ENCODE peak calls at places on chromosomes 4 and X, in eight cellular contexts. C is HFF-Myc, A is mammary epithelial cell, D is neural crest cell, T is PC-9, J is astrocyte of the spinal cord, Y is endothelial cell, U is BJ. Q is an unnamed sample.

GRCh38 chr4:63607186-63607872 is 801.9 kb downstream of the TECRL start:
- DNase-seq in Y (no peak), A (no peak), J (no peak), D (no peak), U (no peak), C (no peak), T (no peak), Q (no peak)

GRCh38 chr4:122898370-122899150 is 23.8 kb downstream of the NUDT6 start:
- DNase-seq in A (peak), U (peak), Y (no peak), D (no peak), C (peak), T (peak), J (peak), Q (no peak)

GRCh38 chr4:1797861-1798529 is 4.9 kb downstream of the FGFR3 start:
- DNase-seq in A (no peak), U (no peak), Y (no peak), J (no peak), D (no peak), T (no peak), C (no peak), Q (no peak)

GRCh38 chrX:151902813-151903591 is 9.7 kb upstream of the MAGEA4 start:
- DNase-seq in J (peak), C (peak), D (no peak), Y (peak), A (peak), U (peak), T (peak), Q (no peak)

GRCh38 chr4:140628016-140628415 is 59.3 kb upstream of the UCP1 start:
- DNase-seq in U (no peak), Y (no peak), D (no peak), T (no peak), J (no peak), C (no peak), A (peak), Q (no peak)

GRCh38 chr4:170047774-170048354 is 21.7 kb upstream of the MFAP3L start:
- DNase-seq in A (peak), U (no peak), J (peak), T (peak), Y (peak), D (peak), C (peak), Q (peak)

GRCh38 chr4:150257338-150257737 is 179.1 kb downstream of the DCLK2 start:
- DNase-seq in A (no peak), Y (no peak), D (no peak), C (no peak), U (no peak), T (no peak), J (no peak), Q (no peak)

GRCh38 chrX:42992199-42992943 is 214.4 kb upstream of the PPP1R2C start:
- DNase-seq in T (no peak), Y (no peak), U (no peak), J (peak), C (no peak), A (peak), D (no peak), Q (no peak)

GRCh38 chrX:57678686-57679428 is 1.2 kb downstream of the NLRP2B start:
- DNase-seq in J (no peak), Y (no peak), C (no peak), U (no peak), A (no peak), D (no peak), T (no peak), Q (no peak)

GRCh38 chrX:38561126-38561868 is at the start of gene TSPAN7:
- DNase-seq in T (no peak), Y (peak), J (peak), D (peak), A (peak), U (no peak), C (no peak), Q (peak)

GRCh38 chr4:24266951-24267577 is 317.3 kb downstream of the DHX15 start:
- DNase-seq in C (no peak), Y (no peak), D (no peak), J (peak), A (no peak), U (peak), T (no peak), Q (no peak)

GRCh38 chrX:1427756-1428155 is 25.0 kb downstream of the ASMTL start:
- DNase-seq in Y (no peak), T (no peak), D (no peak), U (no peak), J (no peak), C (no peak), A (no peak), Q (no peak)

GRCh38 chrX:1784773-1785172 is 169.9 kb downstream of the ASMT start:
- DNase-seq in D (no peak), U (no peak), C (no peak), J (no peak), A (no peak), Y (no peak), T (no peak), Q (no peak)

GRCh38 chr4:25410820-25411529 is 33.9 kb downstream of the ANAPC4 start:
- DNase-seq in U (no peak), A (no peak), C (no peak), T (no peak), J (no peak), Y (no peak), D (no peak), Q (no peak)

GRCh38 chrX:78625292-78625909 is 33.7 kb downstream of the RTL3 start:
- DNase-seq in Y (no peak), D (no peak), J (no peak), U (no peak), C (no peak), A (no peak), T (no peak), Q (no peak)

GRCh38 chrX:134026732-134027311 is 41.4 kb upstream of the GPC3 start:
- DNase-seq in D (peak), C (no peak), U (no peak), A (peak), Y (peak), J (peak), T (peak), Q (peak)

GRCh38 chr4:2393353-2394270 is 24.8 kb downstream of the ZFYVE28 start:
- DNase-seq in D (no peak), J (no peak), T (peak), U (no peak), C (no peak), A (no peak), Y (no peak), Q (peak)

GRCh38 chrX:50470103-50471031 is at the start of gene DGKK:
- DNase-seq in Y (peak), U (no peak), J (no peak), D (peak), A (no peak), C (no peak), T (no peak), Q (peak)

GRCh38 chr4:47061435-47061834 is 30.1 kb downstream of the GABRB1 start:
- DNase-seq in J (peak), T (no peak), U (no peak), Y (no peak), D (no peak), A (no peak), C (no peak), Q (no peak)

GRCh38 chrX:154004315-154004714 is 15.4 kb downstream of the IRAK1 start:
- DNase-seq in A (no peak), U (no peak), Y (no peak), C (no peak), D (no peak), T (no peak), J (no peak), Q (no peak)

GRCh38 chr4:42074294-42074693 is 78.2 kb downstream of the BEND4 start:
- DNase-seq in C (no peak), T (no peak), U (no peak), D (no peak), A (no peak), Y (no peak), J (no peak), Q (no peak)

GRCh38 chr4:100106982-100107381 is 83.3 kb downstream of the DDIT4L start:
- DNase-seq in C (no peak), T (no peak), U (no peak), J (no peak), Y (no peak), A (no peak), D (no peak), Q (peak)

GRCh38 chrX:154734101-154734781 is 16.6 kb downstream of the GAB3 start:
- DNase-seq in D (no peak), A (peak), T (no peak), C (no peak), Y (no peak), U (no peak), J (peak), Q (no peak)

GRCh38 chr4:24999392-25000104 is 31.2 kb downstream of the LGI2 start:
- DNase-seq in U (no peak), D (no peak), Y (no peak), A (no peak), J (no peak), T (no peak), C (no peak), Q (no peak)

GRCh38 chr4:120080533-120080932 is 13.9 kb upstream of the MAD2L1 start:
- DNase-seq in C (no peak), Y (no peak), D (no peak), J (no peak), T (no peak), A (no peak), U (no peak), Q (no peak)

GRCh38 chr4:145333786-145334185 is 147.9 kb upstream of the SMAD1 start:
- DNase-seq in C (no peak), D (no peak), U (no peak), T (no peak), J (no peak), A (no peak), Y (no peak), Q (no peak)

GRCh38 chr4:117700111-117700892 is 334.0 kb upstream of the NDST3 start:
- DNase-seq in D (no peak), T (no peak), Y (no peak), U (no peak), A (peak), J (no peak), C (no peak), Q (no peak)

GRCh38 chrX:78712381-78712780 is 35.1 kb upstream of the LPAR4 start:
- DNase-seq in J (no peak), T (no peak), C (no peak), D (no peak), A (no peak), Y (no peak), U (no peak), Q (no peak)

GRCh38 chr4:152957437-152958185 is 21.5 kb downstream of the FHDC1 start:
- DNase-seq in C (no peak), Y (no peak), U (no peak), J (no peak), D (no peak), T (no peak), A (no peak), Q (no peak)

GRCh38 chrX:40009462-40009851 is 88.3 kb downstream of the BCOR start:
- DNase-seq in T (no peak), U (no peak), A (no peak), D (no peak), J (no peak), Y (no peak), C (no peak), Q (no peak)

GRCh38 chr4:111722321-111722720 is 422.9 kb upstream of the FAM241A start:
- DNase-seq in C (no peak), A (no peak), D (no peak), Y (no peak), U (no peak), J (no peak), T (no peak), Q (no peak)

GRCh38 chr4:127634181-127634580 is 1.4 kb downstream of the INTU start:
- DNase-seq in C (no peak), D (no peak), U (no peak), J (peak), Y (no peak), A (no peak), T (no peak), Q (no peak)

GRCh38 chr4:180587379-180587778 is 1655.8 kb upstream of the TENM3 start:
- DNase-seq in U (no peak), C (no peak), Y (no peak), J (no peak), T (no peak), D (no peak), A (no peak), Q (no peak)
- TF ChIP-seq CTCF in U (no peak), C (no peak), Y (no peak), J (no peak), T (no peak), D (no peak), A (no peak), Q (no peak)

GRCh38 chr4:74056858-74057562 is 18.5 kb upstream of the CXCL3 start:
- DNase-seq in T (no peak), Y (no peak), D (no peak), U (peak), C (no peak), A (peak), J (peak), Q (no peak)

GRCh38 chr4:74055498-74055897 is 17.0 kb upstream of the CXCL3 start:
- DNase-seq in J (no peak), D (no peak), U (no peak), T (no peak), A (no peak), Y (no peak), C (no peak), Q (no peak)

GRCh38 chr4:74057588-74057987 is 19.1 kb upstream of the CXCL3 start:
- DNase-seq in D (no peak), T (no peak), A (no peak), C (no peak), U (no peak), Y (no peak), J (no peak), Q (no peak)

GRCh38 chr4:74055096-74055495 is 16.6 kb upstream of the CXCL3 start:
- DNase-seq in C (no peak), U (no peak), Y (no peak), A (no peak), T (no peak), J (no peak), D (no peak), Q (no peak)

DNA sequence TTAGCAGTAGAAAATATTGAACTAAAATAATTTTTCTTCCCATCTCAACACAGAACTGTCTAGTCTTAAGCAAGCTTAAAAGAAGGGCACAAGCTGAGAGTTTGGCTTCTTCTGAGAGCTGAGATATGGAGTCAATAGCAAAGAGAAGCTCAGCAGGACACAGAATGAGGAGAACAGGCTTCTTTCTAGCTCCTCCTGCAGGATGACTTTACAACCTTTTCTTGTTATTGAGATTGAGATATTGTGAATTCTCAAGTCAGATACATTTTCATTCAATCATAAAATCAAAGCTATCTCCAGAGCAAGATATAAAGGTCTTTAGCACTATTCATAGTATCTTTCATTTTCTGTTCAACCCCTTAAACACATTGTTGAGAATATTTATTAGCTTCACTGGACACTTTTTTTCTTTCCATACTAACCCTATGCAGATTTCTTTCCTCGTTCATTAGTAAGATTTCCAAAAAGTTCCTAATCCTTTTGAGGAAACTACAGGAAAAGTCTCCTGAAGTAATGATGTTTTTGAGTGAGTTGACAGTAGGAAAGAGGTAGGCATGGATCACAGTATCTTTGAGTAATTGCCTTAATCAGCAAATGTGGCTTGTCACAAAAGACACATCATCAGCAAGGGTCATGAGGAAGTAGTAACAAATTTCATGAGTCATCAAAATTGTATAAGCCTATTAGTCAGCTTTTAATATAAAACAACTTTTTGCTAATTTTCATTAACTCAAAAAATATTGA is 17.8 kb upstream of the CXCL3 start:
- DNase-seq in C (no peak), Y (no peak), T (no peak), D (no peak), J (peak), U (no peak), A (peak), Q (no peak)
- TF ChIP-seq CTCF in C (no peak), Y (no peak), T (no peak), D (no peak), J (peak), U (no peak), A (peak), Q (no peak)

GRCh38 chr4:67581913-67582312 is 23.4 kb downstream of the STAP1 start:
- DNase-seq in A (no peak), U (no peak), T (no peak), C (no peak), J (no peak), D (no peak), Y (no peak), Q (no peak)

GRCh38 chr4:67584496-67584895 is 26.0 kb downstream of the STAP1 start:
- DNase-seq in J (no peak), C (no peak), D (no peak), T (no peak), A (no peak), U (no peak), Y (no peak), Q (no peak)

GRCh38 chr4:67581208-67581857 is 22.8 kb downstream of the STAP1 start:
- DNase-seq in Y (no peak), J (no peak), C (no peak), T (no peak), D (no peak), U (no peak), A (no peak), Q (peak)

DNA sequence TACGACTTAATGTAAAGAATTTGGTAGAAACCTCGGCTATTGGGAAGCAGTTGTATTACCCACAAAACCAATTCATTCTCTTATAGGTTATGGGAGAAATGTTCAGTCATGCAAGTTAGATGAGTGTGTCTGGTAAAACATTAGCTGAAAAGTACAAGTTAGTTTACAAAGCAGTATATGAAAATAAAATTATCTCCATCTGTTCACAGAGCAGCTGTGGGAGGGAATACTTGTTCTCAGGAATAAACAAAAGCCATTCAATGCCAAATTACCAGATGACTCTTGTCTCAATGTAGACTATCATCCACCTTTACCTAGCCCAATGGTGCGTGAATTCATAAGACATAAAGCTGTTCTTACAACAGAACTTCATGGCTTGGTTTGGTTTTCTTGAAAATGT is 28.6 kb downstream of the STAP1 start:
- DNase-seq in C (no peak), D (no peak), T (no peak), U (no peak), J (no peak), A (no peak), Y (no peak), Q (no peak)
- TF ChIP-seq CTCF in C (no peak), D (no peak), T (no peak), U (no peak), J (no peak), A (no peak), Y (no peak), Q (no peak)

DNA sequence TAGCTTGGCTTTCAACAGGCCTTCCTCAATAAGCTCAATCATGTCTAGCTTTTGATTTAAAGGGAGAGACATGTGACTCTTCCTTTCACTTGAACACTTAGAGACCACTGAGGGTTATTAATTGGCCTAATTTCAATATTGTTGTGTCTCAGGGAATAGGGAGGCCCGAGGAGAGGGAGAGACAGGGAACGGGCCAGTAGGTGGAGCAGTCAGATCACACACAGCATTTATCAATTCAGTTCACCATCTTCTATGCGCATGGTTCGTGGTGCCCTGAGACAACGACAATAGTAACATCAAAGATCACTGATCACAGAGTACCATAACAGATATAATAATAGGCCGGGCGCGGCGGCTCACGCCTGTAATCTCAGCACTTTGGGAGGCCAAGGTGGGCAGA is 17.8 kb downstream of the ZNF81 start:
- DNase-seq in Y (peak), D (peak), A (peak), T (no peak), C (no peak), J (peak), U (no peak), Q (no peak)
- TF ChIP-seq CTCF in Y (no peak), D (peak), A (peak), T (no peak), C (peak), J (peak), U (peak), Q (peak)

DNA sequence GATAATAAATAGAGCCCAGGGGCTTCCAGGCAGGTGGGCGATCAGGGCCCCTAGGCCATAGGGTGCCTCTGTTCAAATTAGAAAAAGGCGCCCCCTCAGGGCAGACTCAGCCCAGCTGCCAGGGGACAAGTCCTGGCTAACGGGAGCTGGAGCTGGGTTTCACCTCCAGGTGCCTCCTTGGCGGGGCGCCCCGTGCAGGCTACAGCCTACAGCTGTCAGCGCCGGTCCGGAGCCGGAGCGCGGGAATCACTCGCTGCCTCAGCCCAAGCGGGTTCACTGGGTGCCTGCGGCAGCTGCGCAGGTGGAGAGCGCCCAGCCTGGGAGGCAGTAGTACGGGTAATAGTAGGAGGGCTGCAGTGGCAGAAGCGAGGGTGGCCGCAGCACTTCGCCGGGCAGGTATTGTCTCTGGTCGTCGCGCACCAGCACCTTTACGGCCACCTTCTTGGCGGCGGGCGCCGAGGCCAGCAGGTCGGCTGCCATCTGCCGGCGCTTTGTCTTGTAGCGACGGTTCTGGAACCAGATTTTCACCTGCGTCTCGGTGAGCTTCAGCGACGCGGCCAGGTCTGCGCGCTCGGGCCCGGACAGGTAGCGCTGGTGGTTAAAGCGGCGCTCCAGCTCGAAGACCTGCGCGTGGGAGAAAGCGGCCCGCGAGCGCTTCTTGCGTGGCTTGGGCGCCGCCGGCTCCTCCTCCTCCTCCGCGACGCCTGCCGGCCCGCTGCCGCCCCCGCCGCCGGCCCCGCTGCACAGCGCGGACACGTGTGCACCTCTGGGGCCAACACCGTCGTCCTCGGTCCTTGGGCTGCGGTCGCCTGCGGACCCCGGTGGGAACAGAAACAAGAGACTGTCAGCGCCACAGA is 2.4 kb downstream of the NKX3-2 start:
- DNase-seq in U (no peak), D (no peak), C (no peak), Y (peak), T (no peak), J (no peak), A (no peak), Q (peak)
- TF ChIP-seq CTCF in U (peak), D (peak), C (no peak), Y (peak), T (no peak), J (peak), A (peak), Q (peak)

GRCh38 chrX:53430231-53430630 is 3.9 kb downstream of the HSD17B10 start:
- DNase-seq in T (no peak), A (no peak), C (no peak), J (no peak), D (no peak), U (no peak), Y (no peak), Q (no peak)
- TF ChIP-seq CTCF in T (no peak), A (no peak), C (no peak), J (no peak), D (no peak), U (no peak), Y (no peak), Q (no peak)

GRCh38 chr4:173237152-173237551 is 68.5 kb downstream of the GALNT7 start:
- DNase-seq in A (peak), D (no peak), T (no peak), J (no peak), C (no peak), U (no peak), Y (no peak), Q (no peak)
- TF ChIP-seq CTCF in A (peak), D (peak), T (no peak), J (no peak), C (peak), U (peak), Y (no peak), Q (no peak)

GRCh38 chrX:11758400-11759171 is 549 bp downstream of the MSL3 start:
- DNase-seq in J (peak), Y (peak), U (no peak), D (peak), A (peak), C (no peak), T (peak), Q (peak)
- TF ChIP-seq CTCF in J (peak), Y (peak), U (peak), D (peak), A (peak), C (peak), T (peak), Q (peak)